ENCODE peak calls at places on chromosomes 12 and 14, in four cellular contexts. One of them, this sample, is unnamed.

GRCh38 chr12:118237908-118238307 is 102.0 kb downstream of the PEBP1 start:
- DNase-seq in GM20000: no peak
- DNase-seq in tibial nerve: no peak
- DNase-seq in CD8-positive, alpha-beta T cell: no peak
- DNase-seq in this sample: no peak

GRCh38 chr12:34401659-34402227 is 379.4 kb downstream of the ALG10 start:
- DNase-seq in GM20000: no peak
- DNase-seq in tibial nerve: no peak
- DNase-seq in CD8-positive, alpha-beta T cell: no peak
- DNase-seq in this sample: peak

GRCh38 chr12:41663487-41664258 is 475.6 kb downstream of the PDZRN4 start:
- DNase-seq in GM20000: no peak
- DNase-seq in tibial nerve: no peak
- DNase-seq in CD8-positive, alpha-beta T cell: no peak
- DNase-seq in this sample: no peak

GRCh38 chr12:57149309-57149900 is 2.0 kb upstream of the LRP1-AS start:
- DNase-seq in GM20000: no peak
- DNase-seq in tibial nerve: peak
- DNase-seq in CD8-positive, alpha-beta T cell: no peak
- DNase-seq in this sample: no peak

GRCh38 chr12:107748472-107748871 is 12.5 kb downstream of the PRDM4 start:
- DNase-seq in GM20000: no peak
- DNase-seq in tibial nerve: no peak
- DNase-seq in CD8-positive, alpha-beta T cell: no peak
- DNase-seq in this sample: no peak

GRCh38 chr14:63496837-63497400 is 46.3 kb downstream of the PPP2R5E start:
- DNase-seq in GM20000: no peak
- DNase-seq in tibial nerve: no peak
- DNase-seq in CD8-positive, alpha-beta T cell: no peak
- DNase-seq in this sample: no peak

GRCh38 chr12:55700255-55701018 is 7.3 kb downstream of the ITGA7 start:
- DNase-seq in GM20000: no peak
- DNase-seq in tibial nerve: no peak
- DNase-seq in CD8-positive, alpha-beta T cell: no peak
- DNase-seq in this sample: no peak

GRCh38 chr12:102659200-102659911 is 179.0 kb upstream of the IGF1 start:
- DNase-seq in GM20000: no peak
- DNase-seq in tibial nerve: no peak
- DNase-seq in CD8-positive, alpha-beta T cell: no peak
- DNase-seq in this sample: no peak

This sample was measured in GM13976.